ENCODE peak calls at places on chromosomes 2 and 18, in four cellular contexts. J is K562, L is GM12878, V is HepG2. E is an unnamed sample.

GRCh38 chr2:142223309-142223708 is 92.5 kb upstream of the LRP1B start:
- DNase-seq in J (no peak), L (no peak), V (no peak), E (no peak)

GRCh38 chr2:127680706-127681287 is 5.5 kb upstream of the LIMS2 start:
- DNase-seq in J (no peak), L (no peak), V (no peak), E (no peak)

GRCh38 chr2:239695728-239696240 is 295.0 kb upstream of the HDAC4 start:
- DNase-seq in J (no peak), L (no peak), V (no peak), E (no peak)

GRCh38 chr2:62705859-62706720 is 577 bp downstream of the EHBP1 start:
- DNase-seq in J (peak), L (no peak), V (peak), E (peak)

GRCh38 chr2:38747819-38748218 is 3.3 kb downstream of the SRSF7 start:
- DNase-seq in J (no peak), L (no peak), V (no peak), E (no peak)

GRCh38 chr2:179936654-179937053 is 70.4 kb downstream of the CWC22 start:
- DNase-seq in J (peak), L (no peak), V (peak), E (peak)

GRCh38 chr18:11522992-11523391 is 86.4 kb upstream of the SLC35G4 start:
- DNase-seq in J (no peak), L (no peak), V (no peak), E (no peak)

GRCh38 chr2:38037325-38037724 is 38.6 kb downstream of the CYP1B1 start:
- DNase-seq in J (no peak), L (no peak), V (no peak), E (no peak)

GRCh38 chr2:81481242-81481993 is 1176.9 kb upstream of the LRRTM1 start:
- DNase-seq in J (peak), L (no peak), V (no peak), E (no peak)

GRCh38 chr2:14137643-14138042 is 494.9 kb upstream of the LRATD1 start:
- DNase-seq in J (no peak), L (no peak), V (no peak), E (peak)

GRCh38 chr2:200608341-200609026 is 22.7 kb downstream of the AOX1 start:
- DNase-seq in J (no peak), L (no peak), V (no peak), E (no peak)

GRCh38 chr2:227921648-227922047 is 50.2 kb downstream of the DAW1 start:
- DNase-seq in J (no peak), L (no peak), V (no peak), E (no peak)

GRCh38 chr2:61419570-61419969 is 51.3 kb downstream of the USP34 start:
- DNase-seq in J (no peak), L (no peak), V (no peak), E (no peak)

GRCh38 chr2:73101626-73102256 is 11.0 kb downstream of the RAB11FIP5 start:
- DNase-seq in J (no peak), L (no peak), V (no peak), E (no peak)

GRCh38 chr2:127397568-127398238 is 9.9 kb upstream of the MAP3K2 start:
- DNase-seq in J (no peak), L (no peak), V (no peak), E (no peak)

GRCh38 chr18:78603584-78603983 is 376.0 kb upstream of the SALL3 start:
- DNase-seq in J (no peak), L (no peak), V (no peak), E (no peak)

GRCh38 chr2:108909917-108910515 is 79.0 kb downstream of the EDAR start:
- DNase-seq in J (no peak), L (no peak), V (no peak), E (peak)

GRCh38 chr2:210899131-210899530 is 342.7 kb downstream of the CPS1 start:
- DNase-seq in J (no peak), L (no peak), V (peak), E (no peak)

GRCh38 chr2:235562065-235562747 is 68.4 kb downstream of the AGAP1 start:
- DNase-seq in J (no peak), L (no peak), V (no peak), E (no peak)

GRCh38 chr2:102664439-102665042 is 45.2 kb downstream of the SLC9A2 start:
- DNase-seq in J (peak), L (peak), V (peak), E (no peak)

GRCh38 chr2:231300020-231300721 is 95.3 kb upstream of the B3GNT7 start:
- DNase-seq in J (no peak), L (peak), V (peak), E (no peak)

GRCh38 chr2:145530653-145531052 is 1010.7 kb upstream of the ZEB2 start:
- DNase-seq in J (no peak), L (no peak), V (no peak), E (no peak)

GRCh38 chr2:290090-290722 is 2.3 kb upstream of the ALKAL2 start:
- DNase-seq in J (peak), L (no peak), V (peak), E (peak)

GRCh38 chr2:153487482-153487881 is 8.9 kb upstream of the RPRM start:
- DNase-seq in J (no peak), L (no peak), V (no peak), E (no peak)

GRCh38 chr2:98880266-98881152 is 55.5 kb downstream of the CRACDL start:
- DNase-seq in J (peak), L (no peak), V (no peak), E (no peak)

GRCh38 chr18:56691530-56691929 is 40.4 kb downstream of the WDR7 start:
- DNase-seq in J (no peak), L (no peak), V (no peak), E (no peak)

GRCh38 chr2:195575879-195576391 is 81.1 kb upstream of the SLC39A10 start:
- DNase-seq in J (peak), L (no peak), V (peak), E (no peak)

GRCh38 chr2:167271941-167272340 is 383.7 kb downstream of the XIRP2 start:
- DNase-seq in J (no peak), L (no peak), V (no peak), E (no peak)

GRCh38 chr2:31434911-31435310 is 20.4 kb upstream of the XDH start:
- DNase-seq in J (no peak), L (no peak), V (no peak), E (no peak)
- TF ChIP-seq CBX5 in J (no peak), L (no peak), V (no peak), E (no peak)

GRCh38 chr2:26274058-26274613 is 29.4 kb downstream of the HADHB start:
- DNase-seq in J (no peak), L (no peak), V (peak), E (no peak)
- TF ChIP-seq YY1 in J (no peak), L (no peak), V (no peak), E (no peak)

DNA sequence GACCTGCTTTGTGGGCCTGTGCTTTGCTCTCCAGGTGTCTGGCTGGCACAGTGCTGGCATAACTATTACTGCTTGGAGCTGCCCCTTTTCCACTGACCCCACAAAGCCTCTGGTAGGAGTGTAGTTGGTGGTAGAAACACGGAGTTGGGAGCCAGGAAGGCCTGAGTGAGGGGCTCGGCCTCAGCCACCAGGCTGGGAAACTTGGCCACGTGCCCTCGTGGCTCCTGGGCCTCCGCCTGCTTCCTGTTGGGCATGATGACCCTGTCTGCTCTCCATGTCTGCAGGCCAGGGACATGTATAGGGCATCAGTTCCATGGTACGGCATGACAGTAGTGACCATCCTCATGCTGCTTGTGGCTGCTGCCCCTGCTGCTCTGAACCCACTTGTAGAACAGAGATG is 241.2 kb downstream of the FAM210A start:
- DNase-seq in J (no peak), L (no peak), V (no peak), E (no peak)
- TF ChIP-seq CBX5 in J (no peak), L (no peak), V (no peak), E (no peak)

GRCh38 chr2:7902251-7902765 is 779.5 kb upstream of the ID2 start:
- DNase-seq in J (no peak), L (no peak), V (no peak), E (no peak)

GRCh38 chr2:7899241-7899640 is 782.6 kb upstream of the ID2 start:
- DNase-seq in J (no peak), L (no peak), V (no peak), E (no peak)

GRCh38 chr2:7904319-7904718 is 777.5 kb upstream of the ID2 start:
- DNase-seq in J (no peak), L (no peak), V (no peak), E (no peak)

GRCh38 chr2:7899923-7900322 is 781.9 kb upstream of the ID2 start:
- DNase-seq in J (no peak), L (no peak), V (no peak), E (no peak)

DNA sequence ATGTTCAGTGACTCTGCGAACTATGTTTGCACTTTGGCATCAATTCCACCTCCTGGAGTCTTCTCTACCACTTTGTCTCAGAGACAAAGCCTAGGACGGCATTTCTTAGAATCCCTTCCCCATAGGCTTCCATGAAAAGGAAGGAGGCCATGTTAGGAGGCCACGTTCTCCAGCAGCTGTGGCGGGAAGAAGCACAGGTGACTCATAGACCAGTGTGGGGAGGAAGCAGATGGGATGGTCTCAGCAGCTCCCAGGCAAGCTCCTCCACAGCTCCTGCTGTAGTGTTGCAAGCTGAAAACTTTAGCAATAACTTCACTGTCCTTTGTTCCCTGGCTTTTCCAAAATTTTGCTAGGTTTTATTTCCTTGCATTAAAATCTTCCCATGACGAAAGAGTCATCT is 781.3 kb upstream of the ID2 start:
- DNase-seq in J (no peak), L (no peak), V (no peak), E (no peak)
- TF ChIP-seq YY1 in J (no peak), L (no peak), V (no peak), E (no peak)

GRCh38 chr2:241465543-241465942 is 42.8 kb downstream of the STK25 start:
- DNase-seq in J (no peak), L (no peak), V (no peak), E (no peak)
- TF ChIP-seq CBX5 in J (no peak), L (no peak), V (no peak), E (no peak)

DNA sequence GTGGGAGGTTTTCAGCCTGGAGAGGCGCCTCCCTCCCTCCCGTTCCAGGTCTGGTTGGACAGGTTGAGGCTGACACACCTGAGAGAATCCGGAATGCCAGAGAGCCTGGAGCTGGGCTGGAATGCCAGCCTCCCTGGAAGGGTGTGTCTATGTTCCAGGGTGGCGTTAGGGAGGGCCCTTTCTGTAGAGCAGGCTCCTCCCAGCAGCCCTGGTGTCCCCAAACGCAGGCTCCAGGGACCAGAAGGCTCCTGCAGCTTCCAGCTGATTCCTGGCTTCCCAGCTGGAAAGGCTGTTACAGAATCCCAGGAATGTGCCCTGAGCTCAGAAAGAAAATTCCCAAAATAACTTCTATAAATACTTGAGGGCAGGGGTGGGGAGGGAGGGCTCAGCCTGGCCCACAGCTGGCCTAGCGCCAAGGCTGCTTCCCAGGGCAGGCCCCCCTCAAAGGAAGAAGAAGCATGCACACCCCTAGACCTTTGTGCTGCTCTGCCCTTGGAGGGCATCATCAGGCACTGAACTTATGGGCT is 85.4 kb downstream of the STPG4 start:
- DNase-seq in J (no peak), L (no peak), V (peak), E (peak)
- TF ChIP-seq YY1 in J (no peak), L (no peak), V (no peak), E (no peak)

E was measured in H1.